ENCODE peak calls at places on chromosomes 4 and X, in four cellular contexts. I, Y, N and H are unnamed samples.

GRCh38 chr4:137998666-137999429 is 243.3 kb downstream of the SLC7A11 start:
- DNase-seq in I (no peak), Y (no peak), N (no peak), H (no peak)

GRCh38 chr4:61374612-61374920 is 174.4 kb downstream of the ADGRL3 start:
- DNase-seq in I (no peak), Y (no peak), N (no peak), H (no peak)

GRCh38 chr4:70505152-70505748 is 13.1 kb upstream of the AMTN start:
- DNase-seq in I (peak), Y (peak), N (no peak), H (peak)

GRCh38 chr4:7139167-7139979 is 53.0 kb upstream of the SORCS2 start:
- DNase-seq in I (no peak), Y (no peak), N (no peak), H (no peak)

GRCh38 chrX:40154853-40155616 is 57.3 kb upstream of the BCOR start:
- DNase-seq in I (no peak), Y (peak), N (no peak), H (no peak)

GRCh38 chrX:54786972-54787371 is 11.1 kb downstream of the ITIH6 start:
- DNase-seq in I (no peak), Y (no peak), N (no peak), H (no peak)

GRCh38 chr4:8245879-8246833 is 23.4 kb upstream of the HTRA3 start:
- DNase-seq in I (no peak), Y (no peak), N (no peak), H (no peak)

GRCh38 chr4:48930654-48931053 is 24.1 kb upstream of the OCIAD2 start:
- DNase-seq in I (no peak), Y (peak), N (no peak), H (no peak)

GRCh38 chrX:153303276-153304262 is 18.0 kb downstream of the PNMA6F start:
- DNase-seq in I (no peak), Y (no peak), N (no peak), H (no peak)

GRCh38 chrX:113522814-113523213 is 682.2 kb upstream of the AMOT start:
- DNase-seq in I (no peak), Y (no peak), N (peak), H (no peak)

GRCh38 chrX:121831601-121832000 is 784.2 kb downstream of the GLUD2 start:
- DNase-seq in I (no peak), Y (no peak), N (no peak), H (no peak)

GRCh38 chr4:155855897-155856296 is 10.2 kb downstream of the ASIC5 start:
- DNase-seq in I (no peak), Y (no peak), N (no peak), H (no peak)

GRCh38 chrX:134024686-134025377 is 39.4 kb upstream of the GPC3 start:
- DNase-seq in I (no peak), Y (no peak), N (no peak), H (no peak)

GRCh38 chr4:173958445-173958844 is 325.0 kb downstream of the FBXO8 start:
- DNase-seq in I (no peak), Y (no peak), N (no peak), H (no peak)

GRCh38 chr4:41887821-41888699 is 47.2 kb upstream of the TMEM33 start:
- DNase-seq in I (peak), Y (peak), N (no peak), H (no peak)

GRCh38 chr4:155796031-155796430 is 37.2 kb downstream of the GUCY1B1 start:
- DNase-seq in I (peak), Y (no peak), N (no peak), H (no peak)

GRCh38 chrX:141469469-141469868 is 115.1 kb downstream of the SPANXA1 start:
- DNase-seq in I (no peak), Y (no peak), N (no peak), H (no peak)

GRCh38 chr4:86939737-86940141 is 4.9 kb downstream of the AFF1 start:
- DNase-seq in I (no peak), Y (no peak), N (peak), H (no peak)
- TF ChIP-seq EGR1 in I (no peak), Y (no peak), N (no peak), H (no peak)

DNA sequence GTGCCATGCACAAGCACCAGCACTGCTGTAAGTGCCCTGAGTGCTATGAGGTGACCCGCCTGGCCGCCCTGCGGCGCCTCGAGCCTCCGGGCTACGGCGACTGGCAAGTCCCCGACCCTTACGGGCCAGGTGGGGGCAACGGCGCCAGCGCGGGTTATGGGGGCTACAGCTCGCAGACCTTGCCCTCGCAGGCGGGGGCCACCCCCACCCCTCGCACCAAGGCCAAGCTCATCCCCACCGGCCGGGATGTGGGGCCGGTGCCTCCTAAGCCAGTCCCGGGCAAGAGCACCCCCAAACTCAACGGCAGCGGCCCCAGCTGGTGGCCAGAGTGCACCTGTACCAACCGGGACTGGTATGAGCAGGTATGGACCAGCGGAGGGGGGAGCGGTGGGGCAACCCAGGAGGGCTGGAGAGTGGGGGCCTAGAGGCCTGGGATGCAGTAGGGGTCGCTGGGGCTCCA is 592 bp downstream of the DLG3 start:
- DNase-seq in I (no peak), Y (no peak), N (no peak), H (no peak)
- TF ChIP-seq EZH2 in I (no peak), Y (no peak), N (no peak), H (no peak)

GRCh38 chr4:5753366-5753765 is 42.4 kb downstream of the EVC start:
- DNase-seq in I (no peak), Y (no peak), N (no peak), H (no peak)

GRCh38 chr4:5751073-5751917 is 40.3 kb downstream of the EVC start:
- DNase-seq in I (no peak), Y (no peak), N (no peak), H (no peak)

GRCh38 chr4:5753766-5754528 is 42.9 kb downstream of the EVC start:
- DNase-seq in I (peak), Y (no peak), N (no peak), H (no peak)

GRCh38 chr4:5752803-5753184 is 41.8 kb downstream of the EVC start:
- DNase-seq in I (no peak), Y (no peak), N (no peak), H (no peak)

DNA sequence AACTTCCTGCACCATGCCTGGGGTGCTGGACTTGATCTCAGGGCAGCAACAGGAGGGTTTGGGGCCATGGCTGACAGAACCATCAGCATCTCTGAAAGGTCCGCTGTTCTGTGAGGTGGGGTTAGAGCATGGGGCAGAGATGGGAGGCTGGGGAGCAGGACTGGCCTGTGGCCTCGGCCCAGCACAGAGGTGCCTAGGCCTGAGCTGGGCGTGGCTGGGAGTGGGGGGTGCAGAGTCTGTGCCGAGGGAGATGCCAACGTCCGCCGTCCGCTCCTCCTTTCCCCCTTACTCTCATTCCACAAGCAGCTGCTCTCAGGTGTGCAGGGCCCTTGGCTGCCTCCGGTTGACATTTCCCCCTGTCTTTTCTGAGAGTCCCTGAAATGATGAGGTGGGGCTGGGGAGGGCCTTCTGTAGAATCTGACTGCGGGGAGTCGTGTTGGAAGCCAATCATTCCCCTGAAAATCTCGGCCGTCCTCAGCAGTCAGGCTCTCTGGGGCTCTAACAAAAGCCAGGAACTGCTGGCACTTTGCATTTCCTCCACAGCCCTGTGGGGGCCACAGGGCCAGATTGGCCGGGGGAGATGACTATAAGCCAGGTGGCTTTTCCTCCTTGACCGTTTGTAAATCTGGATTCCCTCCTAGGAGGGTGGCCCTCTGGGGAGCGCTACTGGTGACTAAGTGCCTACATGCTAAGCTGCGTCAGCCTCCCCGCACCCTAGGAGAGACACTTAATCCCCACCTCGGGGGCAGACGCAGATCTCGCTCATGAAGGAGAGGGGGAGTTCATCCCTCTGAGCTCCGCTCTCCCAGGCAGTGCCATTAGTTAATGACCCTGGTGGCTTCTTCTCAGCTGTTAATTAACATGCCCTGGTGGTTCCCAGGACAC is 41.2 kb downstream of the EVC start:
- DNase-seq in I (no peak), Y (no peak), N (no peak), H (peak)
- TF ChIP-seq EGR1 in I (no peak), Y (no peak), N (no peak), H (no peak)

GRCh38 chr4:1001561-1002130 is 8.4 kb upstream of the SLC26A1 start:
- DNase-seq in I (no peak), Y (no peak), N (no peak), H (no peak)

GRCh38 chr4:1002631-1003251 is 8.7 kb upstream of the FGFRL1 start:
- DNase-seq in I (no peak), Y (no peak), N (no peak), H (no peak)

GRCh38 chr4:1000686-1001260 is 7.6 kb upstream of the SLC26A1 start:
- DNase-seq in I (no peak), Y (no peak), N (no peak), H (no peak)

GRCh38 chr4:1003271-1004070 is 8.0 kb upstream of the FGFRL1 start:
- DNase-seq in I (no peak), Y (no peak), N (no peak), H (no peak)

GRCh38 chr4:1002131-1002630 is 9.0 kb upstream of the SLC26A1 start:
- DNase-seq in I (no peak), Y (no peak), N (no peak), H (no peak)
- TF ChIP-seq EZH2 in I (no peak), Y (no peak), N (no peak), H (peak)